ENCODE peak calls at places on chromosomes 1 and 21, in four cellular contexts. G is tibial nerve; Y is adrenal gland; N is CD8-positive, alpha-beta T cell. R is an unnamed sample.

GRCh38 chr1:178036090-178036489 is 57.8 kb upstream of the RASAL2 start:
- DNase-seq in Y (no peak), N (no peak), G (no peak), R (no peak)

GRCh38 chr1:246297314-246298273 is 209.5 kb downstream of the SMYD3 start:
- DNase-seq in G (no peak), N (no peak), Y (no peak), R (no peak)

GRCh38 chr1:211537253-211537652 is 41.7 kb downstream of the SLC30A1 start:
- DNase-seq in N (no peak), Y (no peak), G (no peak), R (no peak)

GRCh38 chr1:176691251-176692228 is 228.6 kb downstream of the PAPPA2 start:
- DNase-seq in N (no peak), G (peak; percentile 28), Y (peak; percentile 35), R (no peak)

GRCh38 chr1:90831910-90832309 is 114.8 kb upstream of the BARHL2 start:
- DNase-seq in N (no peak), G (no peak), Y (no peak), R (no peak)

GRCh38 chr1:151370211-151370911 is 2.1 kb downstream of the SELENBP1 start:
- DNase-seq in Y (no peak), G (no peak), N (no peak), R (no peak)

GRCh38 chr1:19414490-19414889 is 70.8 kb downstream of the CAPZB start:
- DNase-seq in G (no peak), N (no peak), Y (no peak), R (no peak)

GRCh38 chr1:25893072-25893604 is 13.1 kb downstream of the STMN1 start:
- DNase-seq in G (no peak), N (no peak), Y (no peak), R (no peak)

GRCh38 chr1:206635983-206636354 is 633 bp downstream of the DYRK3 start:
- DNase-seq in Y (no peak), G (no peak), N (no peak), R (no peak)

GRCh38 chr1:24126023-24126671 is 14.2 kb upstream of the MYOM3 start:
- DNase-seq in G (no peak), Y (no peak), N (no peak), R (no peak)

GRCh38 chr1:186302378-186302920 is 72.6 kb downstream of the TPR start:
- DNase-seq in Y (no peak), N (no peak), G (no peak), R (no peak)

GRCh38 chr1:235160395-235160964 is 570 bp downstream of the RBM34 start:
- DNase-seq in Y (no peak), G (no peak), N (no peak), R (no peak)

GRCh38 chr1:12082988-12083387 is 19.9 kb downstream of the TNFRSF8 start:
- DNase-seq in G (no peak), N (no peak), Y (no peak), R (no peak)

GRCh38 chr1:88731475-88731874 is 47.4 kb downstream of the PKN2 start:
- DNase-seq in N (no peak), Y (peak; percentile 70), G (peak; percentile 11), R (no peak)

GRCh38 chr21:34592120-34592561 is 22.8 kb downstream of the RCAN1 start:
- DNase-seq in N (no peak), G (no peak), Y (peak; percentile 63), R (peak; percentile 26)

GRCh38 chr1:91583326-91583755 is 82.7 kb downstream of the CDC7 start:
- DNase-seq in Y (no peak), G (no peak), N (no peak), R (no peak)

GRCh38 chr21:45580576-45581321 is 38.5 kb upstream of the SLC19A1 start:
- DNase-seq in N (no peak), G (no peak), Y (no peak), R (peak; percentile 13)

GRCh38 chr21:36028127-36029069 is 31.9 kb downstream of the SETD4 start:
- DNase-seq in Y (peak; percentile 72), G (peak; percentile 68), N (peak; percentile 49), R (peak; percentile 64)

GRCh38 chr1:53057134-53057533 is 4.9 kb upstream of the PODN start:
- DNase-seq in Y (no peak), G (no peak), N (no peak), R (no peak)

GRCh38 chr1:108049083-108049819 is 84.3 kb upstream of the VAV3 start:
- DNase-seq in Y (no peak), N (no peak), G (peak; percentile 19), R (peak; percentile 49)

DNA sequence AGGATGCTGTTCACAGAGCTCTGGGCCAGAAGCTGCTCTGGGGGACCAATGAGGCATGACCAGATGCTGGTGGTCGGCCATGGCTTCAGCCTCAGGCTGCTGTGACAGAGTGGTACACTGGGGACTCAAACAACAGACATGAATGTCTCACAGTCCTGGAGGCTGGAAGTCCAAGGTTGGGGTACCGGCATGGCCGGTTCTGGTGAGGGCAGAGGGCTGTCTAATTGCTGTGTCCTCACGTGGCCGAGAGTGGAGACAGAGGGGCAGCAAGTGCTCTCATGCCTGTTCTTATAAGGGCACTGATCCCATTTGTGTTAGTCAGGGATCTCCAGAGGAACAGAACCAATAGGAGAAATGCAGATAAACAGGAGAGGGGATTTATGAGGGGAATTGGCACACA is 253.5 kb upstream of the C1orf174 start:
- DNase-seq in G (no peak), N (no peak), Y (no peak), R (no peak)
- H3K27ac ChIP-seq in G (no peak overlapping the region), N (no peak overlapping the region), Y (no peak overlapping the region), R (no peak overlapping the region)

GRCh38 chr1:13783551-13783950 is 83.6 kb downstream of the PRDM2 start:
- DNase-seq in G (no peak), N (no peak), Y (no peak), R (no peak)
- H3K27ac ChIP-seq in G (no peak overlapping the region), N (no peak overlapping the region), Y (no peak overlapping the region), R (no peak overlapping the region)

DNA sequence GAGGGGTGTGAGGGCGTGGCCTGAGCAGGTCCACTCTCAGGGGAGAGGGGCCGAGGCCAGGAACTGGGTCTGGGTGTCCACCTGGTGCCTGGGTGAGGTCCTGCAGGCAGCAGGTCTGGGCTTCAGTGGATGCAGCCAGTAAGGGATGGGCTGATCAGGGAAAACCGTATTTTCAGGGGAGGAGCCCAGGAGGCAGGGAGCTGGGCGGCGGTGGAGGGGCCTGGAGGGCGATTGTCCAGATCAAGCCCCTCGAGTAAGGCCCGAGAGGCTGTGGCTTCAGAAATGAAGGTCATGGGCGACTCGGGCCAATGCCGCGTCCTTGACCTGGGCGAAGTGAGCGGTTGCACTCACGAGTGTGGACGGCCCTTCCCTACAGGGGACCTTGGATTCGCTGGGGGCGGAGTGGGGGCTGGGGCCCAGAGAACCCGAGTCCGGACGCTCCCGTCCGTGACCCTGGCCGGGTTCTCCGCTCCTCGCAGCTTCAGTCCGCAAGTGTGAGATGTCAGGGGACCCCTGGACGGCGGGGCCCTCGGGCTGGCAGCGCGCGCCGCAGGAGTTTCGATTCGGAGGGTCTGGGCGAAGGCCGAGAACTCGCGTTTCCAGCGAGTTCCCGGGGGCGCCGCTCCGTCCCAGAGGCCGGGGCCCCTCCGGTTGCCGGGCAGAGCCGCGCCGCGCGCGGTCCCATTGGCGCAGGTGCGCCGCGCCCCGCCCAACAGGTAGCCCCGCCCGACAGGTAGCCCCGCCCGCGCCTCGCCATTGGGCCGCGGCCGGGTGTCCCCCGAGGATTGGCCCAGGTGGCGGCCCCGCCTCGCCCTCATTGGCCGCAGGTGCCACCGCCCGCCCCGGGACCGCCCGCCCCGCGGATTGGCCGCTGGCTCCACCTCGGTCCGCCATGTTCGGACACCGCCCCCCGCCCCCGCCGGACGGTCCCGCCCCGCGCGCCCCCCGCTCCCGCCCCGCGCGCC is at the start of gene PRKCZ:
- DNase-seq in G (no peak), Y (peak; percentile 95), N (peak; percentile 94), R (no peak)
- H3K27ac ChIP-seq in G (peak within 1 kb of the TSS; percentile 74), Y (no peak within 1 kb of the TSS), N (peak within 1 kb of the TSS; percentile 33), R (no peak within 1 kb of the TSS)

DNA sequence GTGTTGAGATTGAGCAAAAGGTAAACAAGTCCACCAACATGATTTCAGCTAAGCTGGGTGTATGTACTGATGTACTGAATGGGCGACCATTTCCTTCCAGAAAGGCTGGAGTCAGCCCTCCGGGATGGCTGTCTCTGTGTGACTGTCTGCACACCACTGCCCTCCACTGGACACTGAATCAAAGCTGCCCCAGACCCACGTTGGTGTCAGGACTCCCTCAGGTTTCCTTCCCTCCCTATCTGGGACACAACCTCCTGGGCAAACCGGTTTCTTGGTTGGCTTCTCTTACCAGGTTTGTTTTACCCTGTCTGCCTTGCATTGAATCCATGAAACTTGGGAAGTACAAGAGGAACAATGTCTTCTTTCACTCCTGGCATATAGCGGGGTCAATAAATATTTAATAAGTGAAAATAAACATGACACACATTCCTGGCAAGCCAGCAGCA is 5.3 kb upstream of the SRP9 start:
- DNase-seq in Y (peak; percentile 89), G (peak; percentile 87), N (peak; percentile 23), R (peak; percentile 86)
- H3K27ac ChIP-seq in Y (no peak overlapping the region), G (no peak overlapping the region), N (no peak overlapping the region), R (peak overlapping the region; percentile 77)

GRCh38 chr1:228405200-228405978 is 1.2 kb downstream of the TRIM11 start:
- DNase-seq in G (no peak), N (no peak), Y (no peak), R (peak; percentile 40)

GRCh38 chr1:228408041-228408868 is 1.6 kb upstream of the TRIM11 start:
- DNase-seq in G (no peak), Y (no peak), N (no peak), R (peak; percentile 38)

GRCh38 chr1:228405979-228406265 is 713 bp downstream of the TRIM11 start:
- DNase-seq in G (no peak), N (no peak), Y (no peak), R (no peak)

GRCh38 chr1:228408869-228409805 is 2.5 kb upstream of the TRIM11 start:
- DNase-seq in N (no peak), Y (no peak), G (no peak), R (no peak)

GRCh38 chr1:228407118-228408040 is 744 bp upstream of the TRIM11 start:
- DNase-seq in G (no peak), Y (no peak), N (no peak), R (peak; percentile 26)
- H3K27ac ChIP-seq in G (peak overlapping the region; percentile 80), Y (no peak overlapping the region), N (no peak overlapping the region), R (peak overlapping the region; percentile 86)

DNA sequence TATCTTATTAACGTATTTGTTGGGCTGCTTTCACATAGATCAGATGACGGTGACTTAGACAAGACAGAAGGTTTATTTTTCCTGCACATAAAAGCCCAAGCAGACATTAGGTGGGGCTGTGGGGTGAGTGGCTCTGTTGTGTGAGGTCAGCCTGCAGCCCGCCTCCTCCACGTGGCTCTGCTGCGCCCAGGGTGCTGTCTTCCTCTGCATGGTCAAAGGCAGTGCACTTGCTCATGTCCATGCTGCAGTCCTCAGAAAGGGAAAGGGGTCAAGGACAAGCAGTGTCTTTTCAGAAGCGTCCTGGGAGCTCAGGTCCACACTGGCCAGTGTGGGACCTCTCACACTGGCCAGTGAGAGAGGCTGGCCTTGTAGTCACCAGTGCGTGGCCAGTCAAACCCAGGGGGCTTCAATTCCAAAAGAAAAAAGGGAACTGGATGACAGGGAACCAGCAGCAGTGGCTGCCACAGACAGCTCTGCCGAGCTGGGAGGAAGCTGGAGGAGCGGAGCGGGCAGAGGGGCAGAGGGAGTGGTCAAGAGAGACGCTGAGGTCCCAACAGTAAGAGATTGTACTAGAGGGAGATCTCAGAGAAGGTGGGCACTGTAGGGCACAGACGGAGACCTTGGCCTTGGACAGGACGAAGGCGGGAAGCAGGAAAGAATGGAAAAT is 35.9 kb upstream of the SLC45A1 start:
- DNase-seq in N (no peak), G (no peak), Y (peak; percentile 71), R (no peak)
- H3K27ac ChIP-seq in N (no peak overlapping the region), G (no peak overlapping the region), Y (no peak overlapping the region), R (no peak overlapping the region)

DNA sequence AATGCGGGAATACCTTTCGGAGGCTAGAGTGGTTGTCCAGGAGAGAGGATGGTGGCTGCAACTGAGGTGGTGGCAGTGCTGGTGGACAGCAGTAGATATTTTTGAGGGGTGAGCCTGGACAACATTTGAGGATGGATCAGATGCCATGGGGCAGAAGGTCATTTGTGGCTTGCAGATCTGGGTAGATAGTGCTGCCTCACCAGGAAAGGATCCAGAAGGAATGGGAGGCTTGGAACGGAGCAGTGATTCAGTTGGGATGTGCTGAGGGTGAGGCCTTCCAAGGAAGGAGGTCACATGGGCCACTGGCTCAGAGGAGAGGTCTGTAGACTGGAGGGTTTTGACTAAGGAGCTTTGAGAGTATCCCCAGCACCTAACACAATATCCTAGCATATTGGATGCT is 110.8 kb upstream of the KAZN start:
- DNase-seq in N (no peak), G (no peak), Y (no peak), R (no peak)
- H3K27ac ChIP-seq in N (no peak overlapping the region), G (no peak overlapping the region), Y (no peak overlapping the region), R (no peak overlapping the region)